ENCODE peak calls at places on chromosomes 12 and 14, in nine cellular contexts. Z is naive thymus-derived CD4-positive, alpha-beta T cell; G is tibial artery; C is A549; N is HCT116; V is neural progenitor cell; B is Caco-2; O is pancreas; Q is Karpas-422. J is an unnamed sample.

GRCh38 chr14:102749393-102749792 is 27.9 kb upstream of the TRAF3 start:
- DNase-seq in Z (no peak), G (no peak), C (no peak), N (no peak), V (no peak), B (no peak), O (no peak), Q (no peak), J (no peak)

GRCh38 chr14:38794674-38795073 is 308.4 kb downstream of the SEC23A start:
- DNase-seq in Z (no peak), G (no peak), C (no peak), N (no peak), V (no peak), B (no peak), O (no peak), Q (no peak), J (no peak)

GRCh38 chr12:28622416-28622815 is 432.2 kb downstream of the CCDC91 start:
- DNase-seq in Z (no peak), G (no peak), C (no peak), N (no peak), V (no peak), B (no peak), O (no peak), Q (no peak), J (no peak)

GRCh38 chr12:105617141-105617540 is 286.6 kb downstream of the C12orf75 start:
- DNase-seq in Z (no peak), G (no peak), C (no peak), N (no peak), V (no peak), B (no peak), O (no peak), Q (no peak), J (no peak)

GRCh38 chr12:26339976-26340375 is 144.6 kb downstream of the SSPN start:
- DNase-seq in Z (no peak), G (no peak), C (no peak), N (no peak), V (no peak), B (no peak), O (no peak), Q (no peak), J (no peak)

GRCh38 chr12:100796616-100797015 is 2.0 kb downstream of the ANO4 start:
- DNase-seq in Z (no peak), G (no peak), C (no peak), N (no peak), V (no peak), B (no peak), O (no peak), Q (no peak), J (no peak)

GRCh38 chr14:104196461-104197180 is 58.2 kb downstream of the KIF26A start:
- DNase-seq in Z (no peak), G (no peak), C (no peak), N (no peak), V (no peak), B (no peak), O (no peak), Q (peak; percentile 55), J (no peak)

GRCh38 chr12:75207338-75208083 is 2.1 kb downstream of the KCNC2 start:
- DNase-seq in Z (no peak), G (no peak), C (no peak), N (no peak), V (peak; percentile 71), B (no peak), O (no peak), Q (no peak), J (no peak)

GRCh38 chr12:10365716-10366433 is 24.0 kb downstream of the KLRK1 start:
- DNase-seq in Z (no peak), G (no peak), C (no peak), N (peak; percentile 26), V (peak; percentile 3), B (no peak), O (no peak), Q (no peak), J (no peak)

GRCh38 chr14:101185946-101186345 is 282.4 kb upstream of the RTL1 start:
- DNase-seq in Z (no peak), G (no peak), C (no peak), N (no peak), V (no peak), B (no peak), O (no peak), Q (no peak), J (no peak)

GRCh38 chr12:21500786-21501257 is 613 bp downstream of the RECQL start:
- DNase-seq in Z (no peak), G (no peak), C (no peak), N (no peak), V (no peak), B (no peak), O (no peak), Q (peak; percentile 75), J (no peak)
- H3K4me3 ChIP-seq in Z (peak overlapping the region; percentile 68), G (peak overlapping the region; percentile 80), C (peak overlapping the region; percentile 96), N (peak overlapping the region; percentile 81), V (peak overlapping the region; percentile 77), B (peak overlapping the region; percentile 63), O (peak overlapping the region; percentile 77), Q (peak overlapping the region; percentile 95), J (peak overlapping the region; percentile 89)

DNA sequence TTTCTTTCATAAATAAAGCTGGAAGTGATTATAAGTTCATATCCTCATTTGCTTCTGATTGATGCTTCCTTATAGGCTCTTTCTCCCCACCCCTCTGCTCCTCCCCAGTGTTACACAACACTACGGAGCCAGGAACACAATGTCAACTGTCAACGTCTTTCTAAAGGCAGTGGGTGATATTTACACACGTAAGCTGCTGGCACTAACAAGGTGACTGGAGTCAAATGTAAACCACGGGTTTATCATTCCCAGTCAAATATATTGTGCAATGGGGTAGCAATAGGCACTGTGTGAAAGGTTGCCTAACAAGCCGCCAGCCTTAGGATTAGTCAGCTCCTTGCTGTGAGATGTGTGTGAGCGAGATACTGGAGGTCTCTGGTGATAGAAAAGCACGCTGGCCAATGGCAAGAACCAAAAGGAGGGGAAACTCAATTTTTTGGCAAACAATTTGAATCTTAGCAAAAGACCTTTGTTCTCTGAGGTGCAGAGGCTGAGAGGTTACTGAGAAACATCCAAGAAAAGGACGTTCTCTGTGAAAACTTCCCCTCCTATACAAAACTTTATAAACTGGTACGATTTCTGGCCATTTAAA is 22.1 kb upstream of the HECTD1 start:
- DNase-seq in Z (no peak), G (peak; percentile 70), C (peak; percentile 98), N (peak; percentile 92), V (peak; percentile 70), B (peak; percentile 93), O (peak; percentile 92), Q (no peak), J (no peak)
- H3K4me3 ChIP-seq in Z (no peak overlapping the region), G (no peak overlapping the region), C (peak overlapping the region; percentile 31), N (peak overlapping the region; percentile 20), V (peak overlapping the region; percentile 1), B (no peak overlapping the region), O (no peak overlapping the region), Q (no peak overlapping the region), J (no peak overlapping the region)

GRCh38 chr14:53946071-53946403 is 10.6 kb downstream of the BMP4 start:
- DNase-seq in Z (no peak), G (no peak), C (no peak), N (no peak), V (peak; percentile 14), B (no peak), O (no peak), Q (no peak), J (no peak)

GRCh38 chr14:53949201-53949600 is 7.4 kb downstream of the BMP4 start:
- DNase-seq in Z (no peak), G (no peak), C (no peak), N (no peak), V (no peak), B (no peak), O (no peak), Q (no peak), J (no peak)

GRCh38 chr14:53948181-53948884 is 8.3 kb downstream of the BMP4 start:
- DNase-seq in Z (no peak), G (no peak), C (no peak), N (no peak), V (no peak), B (no peak), O (no peak), Q (no peak), J (no peak)

GRCh38 chr14:53947452-53948180 is 9.0 kb downstream of the BMP4 start:
- DNase-seq in Z (no peak), G (no peak), C (no peak), N (no peak), V (no peak), B (no peak), O (no peak), Q (no peak), J (no peak)

GRCh38 chr14:53946404-53947400 is 9.9 kb downstream of the BMP4 start:
- DNase-seq in Z (no peak), G (no peak), C (no peak), N (no peak), V (peak; percentile 71), B (no peak), O (peak; percentile 22), Q (no peak), J (no peak)
- H3K4me3 ChIP-seq in Z (no peak overlapping the region), G (peak overlapping the region; percentile 41), C (no peak overlapping the region), N (no peak overlapping the region), V (peak overlapping the region; percentile 47), B (no peak overlapping the region), O (no peak overlapping the region), Q (no peak overlapping the region), J (no peak overlapping the region)

GRCh38 chr12:57111046-57111698 is at the start of gene STAT6:
- DNase-seq in Z (peak; percentile 72), G (peak; percentile 93), C (peak; percentile 67), N (no peak), V (peak; percentile 65), B (peak; percentile 53), O (peak; percentile 75), Q (peak; percentile 96), J (peak; percentile 87)

GRCh38 chr12:57107456-57107855 is 3.7 kb downstream of the STAT6 start:
- DNase-seq in Z (no peak), G (no peak), C (no peak), N (no peak), V (no peak), B (no peak), O (no peak), Q (no peak), J (no peak)

GRCh38 chr12:57109207-57110160 is 1.7 kb downstream of the STAT6 start:
- DNase-seq in Z (no peak), G (no peak), C (no peak), N (no peak), V (no peak), B (no peak), O (no peak), Q (no peak), J (no peak)

GRCh38 chr12:57112492-57113294 is 1.5 kb upstream of the STAT6 start:
- DNase-seq in Z (no peak), G (no peak), C (no peak), N (no peak), V (no peak), B (no peak), O (no peak), Q (no peak), J (peak; percentile 89)

DNA sequence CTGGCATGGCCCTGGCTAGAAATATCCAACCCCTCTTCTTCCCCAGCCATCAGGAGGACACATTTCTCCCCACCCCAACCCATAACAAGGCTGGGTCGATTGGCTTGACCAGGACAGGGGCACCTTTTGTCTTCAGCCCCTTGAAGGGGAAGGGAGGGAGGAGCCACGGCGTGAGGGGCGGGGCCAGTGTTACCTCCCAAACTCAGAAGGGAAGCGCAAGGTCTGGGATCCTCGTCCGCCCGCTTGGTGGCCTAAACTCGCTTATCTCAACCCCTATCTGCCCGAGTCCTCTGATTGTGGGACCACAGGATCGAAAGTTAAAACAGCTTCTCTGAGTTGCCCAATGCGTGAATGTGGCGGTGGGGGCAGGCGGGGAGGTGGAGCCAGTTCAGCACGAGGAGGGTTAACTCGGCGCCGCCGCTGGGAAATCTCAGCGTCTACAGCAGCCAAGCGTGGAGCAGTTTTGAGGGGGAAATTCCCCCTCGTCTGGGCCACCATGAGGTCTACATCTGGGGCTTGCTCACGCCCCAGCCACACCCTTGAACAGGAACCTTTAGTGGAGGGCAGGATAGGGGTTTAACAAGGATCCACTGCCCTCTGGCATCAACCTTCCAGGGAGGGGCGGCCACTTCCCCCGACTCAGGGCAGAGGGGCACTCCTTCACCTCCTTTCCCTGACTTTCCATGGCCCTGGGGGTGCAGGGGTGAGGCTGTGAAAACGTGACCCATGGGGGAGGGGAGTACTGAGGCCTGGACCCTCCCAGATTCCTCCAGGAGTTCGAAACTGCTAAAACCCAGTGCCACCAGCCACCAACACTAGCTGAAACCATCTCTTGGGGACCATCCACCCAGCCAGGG is 745 bp downstream of the STAT6 start:
- DNase-seq in Z (peak; percentile 73), G (peak; percentile 79), C (peak; percentile 64), N (no peak), V (peak; percentile 91), B (peak; percentile 60), O (peak; percentile 56), Q (peak; percentile 85), J (peak; percentile 80)
- H3K4me3 ChIP-seq in Z (peak overlapping the region; percentile 75), G (peak overlapping the region; percentile 65), C (peak overlapping the region; percentile 59), N (peak overlapping the region; percentile 81), V (peak overlapping the region; percentile 41), B (peak overlapping the region; percentile 43), O (peak overlapping the region; percentile 38), Q (peak overlapping the region; percentile 96), J (peak overlapping the region; percentile 93)

J was measured in Jurkat, Clone E6-1.